ENCODE peak calls at places on chromosomes 7 and 10, in nine cellular contexts. One of them, this sample, is unnamed.

GRCh38 chr7:13130321-13130720 is 442.9 kb downstream of the ARL4A start:
- DNase-seq in aorta: no peak
- DNase-seq in foreskin fibroblast: no peak
- DNase-seq in stimulated activated CD8-positive, alpha-beta memory T cell treated with anti-CD3 and anti-CD28 coated beads, Interleukin-4, amount 100 ng/mL, for 48 hours: no peak
- DNase-seq in CD8-positive, alpha-beta T cell: no peak
- DNase-seq in C1 segment of cervical spinal cord: no peak
- DNase-seq in memory B cell: no peak
- DNase-seq in T-helper 2 cell: no peak
- DNase-seq in activated CD4-positive, alpha-beta T cell treated with anti-CD3 and anti-CD28 coated beads, Interleukin-2, amount 50 U/mL, for 24 hours: no peak
- DNase-seq in this sample: no peak

GRCh38 chr10:118725784-118726507 is 28.8 kb downstream of the CACUL1 start:
- DNase-seq in stimulated activated CD8-positive, alpha-beta memory T cell treated with anti-CD3 and anti-CD28 coated beads, Interleukin-4, amount 100 ng/mL, for 48 hours: no peak
- DNase-seq in activated CD4-positive, alpha-beta T cell treated with anti-CD3 and anti-CD28 coated beads, Interleukin-2, amount 50 U/mL, for 24 hours: no peak
- DNase-seq in foreskin fibroblast: peak; percentile 65
- DNase-seq in aorta: no peak
- DNase-seq in CD8-positive, alpha-beta T cell: no peak
- DNase-seq in T-helper 2 cell: no peak
- DNase-seq in C1 segment of cervical spinal cord: no peak
- DNase-seq in memory B cell: no peak
- DNase-seq in this sample: no peak

GRCh38 chr10:84008878-84009277 is 130.4 kb upstream of the GHITM start:
- DNase-seq in CD8-positive, alpha-beta T cell: no peak
- DNase-seq in stimulated activated CD8-positive, alpha-beta memory T cell treated with anti-CD3 and anti-CD28 coated beads, Interleukin-4, amount 100 ng/mL, for 48 hours: peak; percentile 75
- DNase-seq in aorta: no peak
- DNase-seq in activated CD4-positive, alpha-beta T cell treated with anti-CD3 and anti-CD28 coated beads, Interleukin-2, amount 50 U/mL, for 24 hours: no peak
- DNase-seq in T-helper 2 cell: no peak
- DNase-seq in memory B cell: no peak
- DNase-seq in foreskin fibroblast: no peak
- DNase-seq in C1 segment of cervical spinal cord: no peak
- DNase-seq in this sample: no peak

GRCh38 chr10:73495226-73495883 is 469 bp downstream of the PPP3CB start:
- DNase-seq in memory B cell: peak; percentile 74
- DNase-seq in activated CD4-positive, alpha-beta T cell treated with anti-CD3 and anti-CD28 coated beads, Interleukin-2, amount 50 U/mL, for 24 hours: peak; percentile 77
- DNase-seq in aorta: peak; percentile 94
- DNase-seq in foreskin fibroblast: peak; percentile 87
- DNase-seq in CD8-positive, alpha-beta T cell: peak; percentile 72
- DNase-seq in T-helper 2 cell: peak; percentile 86
- DNase-seq in stimulated activated CD8-positive, alpha-beta memory T cell treated with anti-CD3 and anti-CD28 coated beads, Interleukin-4, amount 100 ng/mL, for 48 hours: peak; percentile 89
- DNase-seq in C1 segment of cervical spinal cord: peak; percentile 63
- DNase-seq in this sample: peak; percentile 84

GRCh38 chr7:73683916-73684693 is 708 bp downstream of the BUD23 start:
- DNase-seq in activated CD4-positive, alpha-beta T cell treated with anti-CD3 and anti-CD28 coated beads, Interleukin-2, amount 50 U/mL, for 24 hours: no peak
- DNase-seq in foreskin fibroblast: no peak
- DNase-seq in CD8-positive, alpha-beta T cell: no peak
- DNase-seq in memory B cell: no peak
- DNase-seq in T-helper 2 cell: no peak
- DNase-seq in aorta: no peak
- DNase-seq in C1 segment of cervical spinal cord: no peak
- DNase-seq in stimulated activated CD8-positive, alpha-beta memory T cell treated with anti-CD3 and anti-CD28 coated beads, Interleukin-4, amount 100 ng/mL, for 48 hours: no peak
- DNase-seq in this sample: no peak

GRCh38 chr7:37304926-37305325 is 143.7 kb downstream of the ELMO1 start:
- DNase-seq in aorta: no peak
- DNase-seq in C1 segment of cervical spinal cord: no peak
- DNase-seq in stimulated activated CD8-positive, alpha-beta memory T cell treated with anti-CD3 and anti-CD28 coated beads, Interleukin-4, amount 100 ng/mL, for 48 hours: no peak
- DNase-seq in activated CD4-positive, alpha-beta T cell treated with anti-CD3 and anti-CD28 coated beads, Interleukin-2, amount 50 U/mL, for 24 hours: no peak
- DNase-seq in memory B cell: no peak
- DNase-seq in foreskin fibroblast: no peak
- DNase-seq in T-helper 2 cell: no peak
- DNase-seq in CD8-positive, alpha-beta T cell: no peak
- DNase-seq in this sample: no peak

GRCh38 chr7:19648791-19649190 is 60.0 kb downstream of the POLR1F start:
- DNase-seq in foreskin fibroblast: no peak
- DNase-seq in T-helper 2 cell: no peak
- DNase-seq in CD8-positive, alpha-beta T cell: no peak
- DNase-seq in aorta: no peak
- DNase-seq in stimulated activated CD8-positive, alpha-beta memory T cell treated with anti-CD3 and anti-CD28 coated beads, Interleukin-4, amount 100 ng/mL, for 48 hours: no peak
- DNase-seq in C1 segment of cervical spinal cord: no peak
- DNase-seq in activated CD4-positive, alpha-beta T cell treated with anti-CD3 and anti-CD28 coated beads, Interleukin-2, amount 50 U/mL, for 24 hours: no peak
- DNase-seq in memory B cell: no peak
- DNase-seq in this sample: no peak

GRCh38 chr10:43671659-43672555 is 23.2 kb upstream of the ZNF32 start:
- DNase-seq in CD8-positive, alpha-beta T cell: no peak
- DNase-seq in stimulated activated CD8-positive, alpha-beta memory T cell treated with anti-CD3 and anti-CD28 coated beads, Interleukin-4, amount 100 ng/mL, for 48 hours: peak; percentile 50
- DNase-seq in memory B cell: peak; percentile 48
- DNase-seq in aorta: no peak
- DNase-seq in C1 segment of cervical spinal cord: no peak
- DNase-seq in foreskin fibroblast: peak; percentile 58
- DNase-seq in T-helper 2 cell: no peak
- DNase-seq in activated CD4-positive, alpha-beta T cell treated with anti-CD3 and anti-CD28 coated beads, Interleukin-2, amount 50 U/mL, for 24 hours: peak; percentile 56
- DNase-seq in this sample: peak; percentile 59

GRCh38 chr7:71649812-71650211 is 517.9 kb downstream of the GALNT17 start:
- DNase-seq in CD8-positive, alpha-beta T cell: no peak
- DNase-seq in T-helper 2 cell: no peak
- DNase-seq in foreskin fibroblast: no peak
- DNase-seq in activated CD4-positive, alpha-beta T cell treated with anti-CD3 and anti-CD28 coated beads, Interleukin-2, amount 50 U/mL, for 24 hours: no peak
- DNase-seq in stimulated activated CD8-positive, alpha-beta memory T cell treated with anti-CD3 and anti-CD28 coated beads, Interleukin-4, amount 100 ng/mL, for 48 hours: no peak
- DNase-seq in memory B cell: no peak
- DNase-seq in C1 segment of cervical spinal cord: no peak
- DNase-seq in aorta: no peak
- DNase-seq in this sample: no peak

GRCh38 chr7:34036069-34036920 is 131.0 kb downstream of the BMPER start:
- DNase-seq in CD8-positive, alpha-beta T cell: no peak
- DNase-seq in activated CD4-positive, alpha-beta T cell treated with anti-CD3 and anti-CD28 coated beads, Interleukin-2, amount 50 U/mL, for 24 hours: no peak
- DNase-seq in memory B cell: no peak
- DNase-seq in T-helper 2 cell: no peak
- DNase-seq in stimulated activated CD8-positive, alpha-beta memory T cell treated with anti-CD3 and anti-CD28 coated beads, Interleukin-4, amount 100 ng/mL, for 48 hours: no peak
- DNase-seq in foreskin fibroblast: no peak
- DNase-seq in C1 segment of cervical spinal cord: no peak
- DNase-seq in aorta: no peak
- DNase-seq in this sample: no peak

GRCh38 chr7:139771001-139771956 is 6.5 kb downstream of the HIPK2 start:
- DNase-seq in CD8-positive, alpha-beta T cell: no peak
- DNase-seq in stimulated activated CD8-positive, alpha-beta memory T cell treated with anti-CD3 and anti-CD28 coated beads, Interleukin-4, amount 100 ng/mL, for 48 hours: no peak
- DNase-seq in C1 segment of cervical spinal cord: no peak
- DNase-seq in foreskin fibroblast: peak; percentile 58
- DNase-seq in T-helper 2 cell: no peak
- DNase-seq in activated CD4-positive, alpha-beta T cell treated with anti-CD3 and anti-CD28 coated beads, Interleukin-2, amount 50 U/mL, for 24 hours: no peak
- DNase-seq in aorta: no peak
- DNase-seq in memory B cell: no peak
- DNase-seq in this sample: no peak

GRCh38 chr10:58641708-58642107 is 129.0 kb downstream of the BICC1 start:
- DNase-seq in memory B cell: no peak
- DNase-seq in CD8-positive, alpha-beta T cell: no peak
- DNase-seq in aorta: no peak
- DNase-seq in activated CD4-positive, alpha-beta T cell treated with anti-CD3 and anti-CD28 coated beads, Interleukin-2, amount 50 U/mL, for 24 hours: no peak
- DNase-seq in C1 segment of cervical spinal cord: no peak
- DNase-seq in stimulated activated CD8-positive, alpha-beta memory T cell treated with anti-CD3 and anti-CD28 coated beads, Interleukin-4, amount 100 ng/mL, for 48 hours: no peak
- DNase-seq in T-helper 2 cell: no peak
- DNase-seq in foreskin fibroblast: peak; percentile 70
- DNase-seq in this sample: no peak

GRCh38 chr7:28020302-28020940 is 160.2 kb downstream of the JAZF1 start:
- DNase-seq in C1 segment of cervical spinal cord: no peak
- DNase-seq in activated CD4-positive, alpha-beta T cell treated with anti-CD3 and anti-CD28 coated beads, Interleukin-2, amount 50 U/mL, for 24 hours: peak; percentile 33
- DNase-seq in CD8-positive, alpha-beta T cell: no peak
- DNase-seq in T-helper 2 cell: no peak
- DNase-seq in stimulated activated CD8-positive, alpha-beta memory T cell treated with anti-CD3 and anti-CD28 coated beads, Interleukin-4, amount 100 ng/mL, for 48 hours: peak; percentile 47
- DNase-seq in foreskin fibroblast: peak; percentile 79
- DNase-seq in memory B cell: peak; percentile 28
- DNase-seq in aorta: peak; percentile 68
- DNase-seq in this sample: peak; percentile 31

GRCh38 chr7:95527776-95528250 is 42.1 kb downstream of the ASB4 start:
- DNase-seq in activated CD4-positive, alpha-beta T cell treated with anti-CD3 and anti-CD28 coated beads, Interleukin-2, amount 50 U/mL, for 24 hours: no peak
- DNase-seq in C1 segment of cervical spinal cord: no peak
- DNase-seq in foreskin fibroblast: no peak
- DNase-seq in stimulated activated CD8-positive, alpha-beta memory T cell treated with anti-CD3 and anti-CD28 coated beads, Interleukin-4, amount 100 ng/mL, for 48 hours: no peak
- DNase-seq in memory B cell: no peak
- DNase-seq in T-helper 2 cell: no peak
- DNase-seq in aorta: no peak
- DNase-seq in CD8-positive, alpha-beta T cell: no peak
- DNase-seq in this sample: no peak

GRCh38 chr7:75776295-75776971 is 4.4 kb upstream of the CCL26 start:
- DNase-seq in aorta: no peak
- DNase-seq in stimulated activated CD8-positive, alpha-beta memory T cell treated with anti-CD3 and anti-CD28 coated beads, Interleukin-4, amount 100 ng/mL, for 48 hours: peak; percentile 69
- DNase-seq in CD8-positive, alpha-beta T cell: no peak
- DNase-seq in T-helper 2 cell: no peak
- DNase-seq in memory B cell: no peak
- DNase-seq in C1 segment of cervical spinal cord: no peak
- DNase-seq in activated CD4-positive, alpha-beta T cell treated with anti-CD3 and anti-CD28 coated beads, Interleukin-2, amount 50 U/mL, for 24 hours: peak; percentile 76
- DNase-seq in foreskin fibroblast: peak; percentile 90
- DNase-seq in this sample: no peak

GRCh38 chr10:99784025-99784730 is 1.7 kb downstream of the ABCC2 start:
- DNase-seq in memory B cell: no peak
- DNase-seq in stimulated activated CD8-positive, alpha-beta memory T cell treated with anti-CD3 and anti-CD28 coated beads, Interleukin-4, amount 100 ng/mL, for 48 hours: no peak
- DNase-seq in T-helper 2 cell: no peak
- DNase-seq in activated CD4-positive, alpha-beta T cell treated with anti-CD3 and anti-CD28 coated beads, Interleukin-2, amount 50 U/mL, for 24 hours: no peak
- DNase-seq in foreskin fibroblast: peak; percentile 75
- DNase-seq in CD8-positive, alpha-beta T cell: no peak
- DNase-seq in aorta: peak; percentile 49
- DNase-seq in C1 segment of cervical spinal cord: no peak
- DNase-seq in this sample: no peak

GRCh38 chr7:108486291-108486966 is 30.2 kb upstream of the NRCAM start:
- DNase-seq in T-helper 2 cell: no peak
- DNase-seq in CD8-positive, alpha-beta T cell: no peak
- DNase-seq in stimulated activated CD8-positive, alpha-beta memory T cell treated with anti-CD3 and anti-CD28 coated beads, Interleukin-4, amount 100 ng/mL, for 48 hours: no peak
- DNase-seq in activated CD4-positive, alpha-beta T cell treated with anti-CD3 and anti-CD28 coated beads, Interleukin-2, amount 50 U/mL, for 24 hours: no peak
- DNase-seq in aorta: no peak
- DNase-seq in foreskin fibroblast: peak; percentile 9
- DNase-seq in C1 segment of cervical spinal cord: no peak
- DNase-seq in memory B cell: no peak
- DNase-seq in this sample: no peak

GRCh38 chr10:17109475-17110207 is 20.0 kb downstream of the CUBN start:
- DNase-seq in memory B cell: no peak
- DNase-seq in C1 segment of cervical spinal cord: no peak
- DNase-seq in activated CD4-positive, alpha-beta T cell treated with anti-CD3 and anti-CD28 coated beads, Interleukin-2, amount 50 U/mL, for 24 hours: no peak
- DNase-seq in foreskin fibroblast: peak; percentile 88
- DNase-seq in aorta: no peak
- DNase-seq in CD8-positive, alpha-beta T cell: no peak
- DNase-seq in stimulated activated CD8-positive, alpha-beta memory T cell treated with anti-CD3 and anti-CD28 coated beads, Interleukin-4, amount 100 ng/mL, for 48 hours: no peak
- DNase-seq in T-helper 2 cell: no peak
- DNase-seq in this sample: no peak

GRCh38 chr7:46486264-46487206 is 565.5 kb upstream of the IGFBP3 start:
- DNase-seq in CD8-positive, alpha-beta T cell: no peak
- DNase-seq in stimulated activated CD8-positive, alpha-beta memory T cell treated with anti-CD3 and anti-CD28 coated beads, Interleukin-4, amount 100 ng/mL, for 48 hours: no peak
- DNase-seq in T-helper 2 cell: no peak
- DNase-seq in aorta: peak; percentile 81
- DNase-seq in foreskin fibroblast: peak; percentile 86
- DNase-seq in memory B cell: no peak
- DNase-seq in C1 segment of cervical spinal cord: no peak
- DNase-seq in activated CD4-positive, alpha-beta T cell treated with anti-CD3 and anti-CD28 coated beads, Interleukin-2, amount 50 U/mL, for 24 hours: no peak
- DNase-seq in this sample: no peak

GRCh38 chr7:77651544-77652162 is 44.6 kb upstream of the RSBN1L start:
- DNase-seq in activated CD4-positive, alpha-beta T cell treated with anti-CD3 and anti-CD28 coated beads, Interleukin-2, amount 50 U/mL, for 24 hours: peak; percentile 30
- DNase-seq in T-helper 2 cell: no peak
- DNase-seq in C1 segment of cervical spinal cord: no peak
- DNase-seq in memory B cell: peak; percentile 56
- DNase-seq in CD8-positive, alpha-beta T cell: no peak
- DNase-seq in foreskin fibroblast: peak; percentile 23
- DNase-seq in stimulated activated CD8-positive, alpha-beta memory T cell treated with anti-CD3 and anti-CD28 coated beads, Interleukin-4, amount 100 ng/mL, for 48 hours: peak; percentile 34
- DNase-seq in aorta: no peak
- DNase-seq in this sample: peak; percentile 36

GRCh38 chr7:32957326-32958045 is at the start of gene FKBP9:
- DNase-seq in activated CD4-positive, alpha-beta T cell treated with anti-CD3 and anti-CD28 coated beads, Interleukin-2, amount 50 U/mL, for 24 hours: no peak
- DNase-seq in memory B cell: no peak
- DNase-seq in stimulated activated CD8-positive, alpha-beta memory T cell treated with anti-CD3 and anti-CD28 coated beads, Interleukin-4, amount 100 ng/mL, for 48 hours: peak; percentile 28
- DNase-seq in T-helper 2 cell: no peak
- DNase-seq in CD8-positive, alpha-beta T cell: no peak
- DNase-seq in aorta: peak; percentile 91
- DNase-seq in foreskin fibroblast: peak; percentile 88
- DNase-seq in C1 segment of cervical spinal cord: no peak
- DNase-seq in this sample: peak; percentile 78

GRCh38 chr7:50142421-50143113 is 49.5 kb upstream of the ZPBP start:
- DNase-seq in memory B cell: peak; percentile 47
- DNase-seq in T-helper 2 cell: no peak
- DNase-seq in CD8-positive, alpha-beta T cell: no peak
- DNase-seq in C1 segment of cervical spinal cord: no peak
- DNase-seq in stimulated activated CD8-positive, alpha-beta memory T cell treated with anti-CD3 and anti-CD28 coated beads, Interleukin-4, amount 100 ng/mL, for 48 hours: no peak
- DNase-seq in activated CD4-positive, alpha-beta T cell treated with anti-CD3 and anti-CD28 coated beads, Interleukin-2, amount 50 U/mL, for 24 hours: peak; percentile 43
- DNase-seq in foreskin fibroblast: peak; percentile 6
- DNase-seq in aorta: no peak
- DNase-seq in this sample: no peak

GRCh38 chr7:134991469-134992339 is 5.4 kb downstream of the AGBL3 start:
- DNase-seq in stimulated activated CD8-positive, alpha-beta memory T cell treated with anti-CD3 and anti-CD28 coated beads, Interleukin-4, amount 100 ng/mL, for 48 hours: no peak
- DNase-seq in activated CD4-positive, alpha-beta T cell treated with anti-CD3 and anti-CD28 coated beads, Interleukin-2, amount 50 U/mL, for 24 hours: no peak
- DNase-seq in T-helper 2 cell: no peak
- DNase-seq in memory B cell: no peak
- DNase-seq in C1 segment of cervical spinal cord: no peak
- DNase-seq in CD8-positive, alpha-beta T cell: no peak
- DNase-seq in aorta: no peak
- DNase-seq in foreskin fibroblast: no peak
- DNase-seq in this sample: no peak

GRCh38 chr7:74203157-74203556 is 6.6 kb upstream of the LAT2 start:
- DNase-seq in memory B cell: peak; percentile 41
- DNase-seq in C1 segment of cervical spinal cord: no peak
- DNase-seq in CD8-positive, alpha-beta T cell: no peak
- DNase-seq in stimulated activated CD8-positive, alpha-beta memory T cell treated with anti-CD3 and anti-CD28 coated beads, Interleukin-4, amount 100 ng/mL, for 48 hours: no peak
- DNase-seq in activated CD4-positive, alpha-beta T cell treated with anti-CD3 and anti-CD28 coated beads, Interleukin-2, amount 50 U/mL, for 24 hours: no peak
- DNase-seq in foreskin fibroblast: peak; percentile 51
- DNase-seq in aorta: no peak
- DNase-seq in T-helper 2 cell: no peak
- DNase-seq in this sample: no peak

GRCh38 chr10:131943021-131943814 is 38.5 kb downstream of the BNIP3 start:
- DNase-seq in C1 segment of cervical spinal cord: no peak
- DNase-seq in foreskin fibroblast: no peak
- DNase-seq in memory B cell: no peak
- DNase-seq in aorta: no peak
- DNase-seq in T-helper 2 cell: no peak
- DNase-seq in stimulated activated CD8-positive, alpha-beta memory T cell treated with anti-CD3 and anti-CD28 coated beads, Interleukin-4, amount 100 ng/mL, for 48 hours: peak; percentile 36
- DNase-seq in activated CD4-positive, alpha-beta T cell treated with anti-CD3 and anti-CD28 coated beads, Interleukin-2, amount 50 U/mL, for 24 hours: no peak
- DNase-seq in CD8-positive, alpha-beta T cell: no peak
- DNase-seq in this sample: no peak

GRCh38 chr7:129203050-129203741 is 14.8 kb downstream of the SMO start:
- DNase-seq in memory B cell: no peak
- DNase-seq in C1 segment of cervical spinal cord: no peak
- DNase-seq in stimulated activated CD8-positive, alpha-beta memory T cell treated with anti-CD3 and anti-CD28 coated beads, Interleukin-4, amount 100 ng/mL, for 48 hours: no peak
- DNase-seq in foreskin fibroblast: no peak
- DNase-seq in aorta: no peak
- DNase-seq in T-helper 2 cell: no peak
- DNase-seq in activated CD4-positive, alpha-beta T cell treated with anti-CD3 and anti-CD28 coated beads, Interleukin-2, amount 50 U/mL, for 24 hours: no peak
- DNase-seq in CD8-positive, alpha-beta T cell: no peak
- DNase-seq in this sample: no peak